ENCODE peak calls at places on chromosomes 6 and 20, in four cellular contexts. W is stomach; R is endothelial cell of umbilical vein; O is naive thymus-derived CD4-positive, alpha-beta T cell. D is an unnamed sample. For H3K36me3, the result is how much of the 10 kb centered on the place peaks cover.

GRCh38 chr20:41476013-41476441 is 109.4 kb upstream of the EMILIN3 start:
- DNase-seq in W (peak), R (peak), O (no peak), D (peak)

GRCh38 chr6:130743175-130743574 is 84.0 kb upstream of the SMLR1 start:
- DNase-seq in W (no peak), R (no peak), O (no peak), D (no peak)

GRCh38 chr6:66900081-66900770 is 1193.2 kb upstream of the EYS start:
- DNase-seq in W (no peak), R (no peak), O (no peak), D (no peak)

GRCh38 chr20:64090165-64090564 is 6.0 kb upstream of the LKAAEAR1 start:
- DNase-seq in W (no peak), R (no peak), O (no peak), D (no peak)

GRCh38 chr6:64330694-64331309 is 695.2 kb downstream of the PHF3 start:
- DNase-seq in W (peak), R (peak), O (no peak), D (peak)

GRCh38 chr6:116352515-116353471 is 18.0 kb upstream of the DSE start:
- DNase-seq in W (no peak), R (no peak), O (no peak), D (no peak)

GRCh38 chr6:28803337-28803709 is 120.5 kb downstream of the TRIM27 start:
- DNase-seq in W (no peak), R (no peak), O (no peak), D (no peak)

GRCh38 chr6:18148304-18149025 is 6.4 kb downstream of the TPMT start:
- DNase-seq in W (no peak), R (no peak), O (no peak), D (peak)

GRCh38 chr6:73774311-73774766 is 78.3 kb downstream of the CD109 start:
- DNase-seq in W (no peak), R (peak), O (no peak), D (peak)

GRCh38 chr6:7765575-7766325 is 39.9 kb downstream of the BMP6 start:
- DNase-seq in W (no peak), R (no peak), O (no peak), D (no peak)

GRCh38 chr6:6689413-6690143 is 101.1 kb downstream of the LY86 start:
- DNase-seq in W (no peak), R (peak), O (no peak), D (no peak)

GRCh38 chr6:90444125-90444745 is 142.6 kb downstream of the MAP3K7 start:
- DNase-seq in W (no peak), R (no peak), O (no peak), D (no peak)

GRCh38 chr20:15702161-15702560 is 871.1 kb downstream of the KIF16B start:
- DNase-seq in W (no peak), R (no peak), O (no peak), D (peak)

GRCh38 chr20:49310695-49311094 is 32.8 kb upstream of the ZNFX1 start:
- DNase-seq in W (no peak), R (peak), O (no peak), D (peak)

GRCh38 chr6:54285595-54285994 is 22.6 kb upstream of the TINAG start:
- DNase-seq in W (no peak), R (no peak), O (no peak), D (no peak)

GRCh38 chr6:155883741-155884140 is 428.1 kb upstream of the NOX3 start:
- DNase-seq in W (no peak), R (peak), O (no peak), D (peak)

GRCh38 chr6:1381397-1382330 is 7.7 kb upstream of the FOXF2 start:
- DNase-seq in W (peak), R (peak), O (peak), D (no peak)

GRCh38 chr20:25223179-25223661 is 24.7 kb upstream of the PYGB start:
- DNase-seq in W (peak), R (peak), O (no peak), D (peak)

GRCh38 chr6:92267335-92267734 is 1152.0 kb downstream of the EPHA7 start:
- DNase-seq in W (no peak), R (no peak), O (no peak), D (no peak)

GRCh38 chr6:24779416-24779815 is 4.7 kb downstream of the GMNN start:
- DNase-seq in W (no peak), R (peak), O (no peak), D (no peak)

GRCh38 chr6:108557494-108558371 is 3.0 kb upstream of the FOXO3 start:
- DNase-seq in W (peak), R (peak), O (peak), D (peak)

GRCh38 chr6:134058622-134059366 is 6.4 kb upstream of the SLC2A12 start:
- DNase-seq in W (no peak), R (no peak), O (no peak), D (no peak)

GRCh38 chr20:51937780-51938179 is 135.5 kb upstream of the SALL4 start:
- DNase-seq in W (no peak), R (no peak), O (no peak), D (no peak)

GRCh38 chr6:56746767-56747504 is 104.2 kb upstream of the DST start:
- DNase-seq in W (no peak), R (no peak), O (no peak), D (no peak)

GRCh38 chr6:141551318-141551717 is 581.4 kb upstream of the GJE1 start:
- DNase-seq in W (no peak), R (no peak), O (no peak), D (no peak)

GRCh38 chr20:36804425-36804824 is 30.9 kb upstream of the DSN1 start:
- DNase-seq in W (no peak), R (no peak), O (no peak), D (no peak)
- H3K36me3 ChIP-seq in W (half or more), R (half or more), O (under half), D (half or more)

DNA sequence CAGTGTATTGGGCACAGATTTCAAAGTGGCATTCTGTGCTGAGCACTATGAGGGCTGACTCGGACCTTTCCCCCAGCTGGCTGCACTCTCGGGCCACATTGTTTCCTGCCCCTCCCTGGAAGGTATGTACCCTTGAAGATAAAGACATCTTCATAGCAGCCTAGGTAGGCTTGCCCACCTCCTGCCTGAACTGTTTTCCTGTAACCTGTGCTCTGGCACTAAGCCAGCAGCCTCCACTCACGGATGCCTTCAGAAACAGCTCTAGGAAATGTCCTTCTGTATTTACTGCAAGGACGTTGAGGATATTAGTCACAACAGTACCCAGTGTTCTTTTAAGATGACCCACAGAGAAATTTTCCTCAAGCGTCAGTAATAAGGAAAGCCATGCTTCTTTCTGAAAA is 43.7 kb downstream of the TTI1 start:
- DNase-seq in W (peak), R (peak), O (no peak), D (no peak)
- H3K36me3 ChIP-seq in W (under half), R (under half), O (under half), D (under half)

DNA sequence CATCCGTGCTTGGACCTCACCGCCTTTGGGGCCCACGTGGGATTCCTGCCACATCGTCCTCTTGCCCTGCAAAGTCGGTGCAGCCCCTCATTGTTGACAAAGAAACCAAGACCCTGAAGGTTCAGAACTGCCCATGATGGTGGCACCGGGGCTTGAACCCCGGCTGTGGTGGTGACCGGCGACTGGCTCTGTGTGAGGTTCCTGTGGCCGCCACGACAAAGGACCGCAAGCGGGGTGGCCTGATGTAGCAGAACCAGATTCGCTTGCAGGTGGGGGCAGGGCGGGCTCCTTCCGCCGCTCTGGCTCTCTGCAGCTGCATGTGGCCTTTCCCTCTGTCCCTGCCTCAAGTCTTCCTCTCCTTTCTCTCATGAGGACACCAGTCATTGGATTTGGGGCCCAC is 28.7 kb downstream of the SLCO4A1 start:
- DNase-seq in W (no peak), R (no peak), O (no peak), D (no peak)
- H3K36me3 ChIP-seq in W (under half), R (under half), O (under half), D (under half)

GRCh38 chr6:136446579-136447182 is 103.5 kb downstream of the MAP7 start:
- DNase-seq in W (no peak), R (no peak), O (no peak), D (no peak)
- H3K36me3 ChIP-seq in W (under half), R (under half), O (under half), D (under half)

DNA sequence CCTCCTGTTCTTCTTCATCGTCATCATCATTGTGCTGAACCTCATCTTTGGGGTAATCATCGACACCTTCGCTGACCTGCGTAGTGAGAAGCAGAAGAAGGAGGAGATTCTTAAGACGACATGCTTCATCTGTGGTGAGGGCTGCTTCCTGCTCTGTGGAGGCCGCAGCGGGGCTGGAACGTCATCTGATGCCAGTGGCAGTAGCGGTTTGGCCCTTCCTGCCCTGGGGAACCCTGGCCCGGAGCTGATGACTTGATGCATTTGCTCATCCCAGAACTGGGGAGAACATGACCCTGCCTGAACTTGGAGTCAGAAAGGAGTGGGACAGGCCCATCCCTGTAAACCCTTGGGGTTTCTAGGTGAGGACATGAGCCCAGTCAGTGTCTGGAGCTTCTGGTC is 18.7 kb downstream of the UQCC2 start:
- DNase-seq in W (peak), R (no peak), O (peak), D (peak)
- H3K36me3 ChIP-seq in W (half or more), R (under half), O (under half), D (under half)

GRCh38 chr6:33744001-33744848 is 2.5 kb downstream of the IP6K3 start:
- DNase-seq in W (peak), R (peak), O (peak), D (peak)
- H3K36me3 ChIP-seq in W (under half), R (under half), O (under half), D (under half)

D was measured in brain microvascular endothelial cell.